ENCODE peak calls at places on chromosomes 13 and 19, in seven cellular contexts. Q is SJSA1; Z is Peyer's patch; W is adrenal gland; R is fibroblast of lung; O is tibial nerve; Y is CD8-positive, alpha-beta T cell. V is an unnamed sample. For H3K4me1, the result is how much of the 10 kb centered on the place peaks cover.

GRCh38 chr13:72931311-72931710 is 127.5 kb upstream of the KLF5 start:
- DNase-seq in R (no peak), W (no peak), Z (no peak), Y (no peak), O (no peak), Q (no peak), V (no peak)

GRCh38 chr13:42392706-42393572 is 121.0 kb downstream of the AKAP11 start:
- DNase-seq in Y (no peak), O (no peak), R (peak), Q (no peak), Z (no peak), W (no peak), V (no peak)

GRCh38 chr13:111632906-111633305 is 312.5 kb downstream of the TEX29 start:
- DNase-seq in R (no peak), W (no peak), Q (no peak), O (no peak), Y (no peak), Z (no peak), V (peak)

GRCh38 chr13:45337803-45338202 is 3.2 kb downstream of the TPT1 start:
- DNase-seq in Q (no peak), O (no peak), R (no peak), W (no peak), Z (no peak), Y (no peak), V (no peak)

GRCh38 chr19:42327381-42327780 is 1.9 kb downstream of the MEGF8 start:
- DNase-seq in Z (no peak), W (no peak), R (no peak), O (no peak), Y (no peak), Q (no peak), V (no peak)

GRCh38 chr19:41377977-41378707 is 1.8 kb downstream of the TMEM91 start:
- DNase-seq in Y (no peak), O (no peak), Z (no peak), Q (no peak), W (no peak), R (no peak), V (no peak)

GRCh38 chr19:4431808-4432674 is 25.6 kb downstream of the UBXN6 start:
- DNase-seq in Q (no peak), O (no peak), W (peak), Y (no peak), Z (peak), R (no peak), V (no peak)

GRCh38 chr13:68304287-68304893 is 1074.3 kb upstream of the PCDH9 start:
- DNase-seq in R (peak), W (no peak), Z (no peak), O (no peak), Q (no peak), Y (no peak), V (peak)

GRCh38 chr13:102141625-102142472 is 260.0 kb downstream of the FGF14 start:
- DNase-seq in Z (no peak), O (no peak), R (peak), W (no peak), Y (no peak), Q (no peak), V (no peak)

DNA sequence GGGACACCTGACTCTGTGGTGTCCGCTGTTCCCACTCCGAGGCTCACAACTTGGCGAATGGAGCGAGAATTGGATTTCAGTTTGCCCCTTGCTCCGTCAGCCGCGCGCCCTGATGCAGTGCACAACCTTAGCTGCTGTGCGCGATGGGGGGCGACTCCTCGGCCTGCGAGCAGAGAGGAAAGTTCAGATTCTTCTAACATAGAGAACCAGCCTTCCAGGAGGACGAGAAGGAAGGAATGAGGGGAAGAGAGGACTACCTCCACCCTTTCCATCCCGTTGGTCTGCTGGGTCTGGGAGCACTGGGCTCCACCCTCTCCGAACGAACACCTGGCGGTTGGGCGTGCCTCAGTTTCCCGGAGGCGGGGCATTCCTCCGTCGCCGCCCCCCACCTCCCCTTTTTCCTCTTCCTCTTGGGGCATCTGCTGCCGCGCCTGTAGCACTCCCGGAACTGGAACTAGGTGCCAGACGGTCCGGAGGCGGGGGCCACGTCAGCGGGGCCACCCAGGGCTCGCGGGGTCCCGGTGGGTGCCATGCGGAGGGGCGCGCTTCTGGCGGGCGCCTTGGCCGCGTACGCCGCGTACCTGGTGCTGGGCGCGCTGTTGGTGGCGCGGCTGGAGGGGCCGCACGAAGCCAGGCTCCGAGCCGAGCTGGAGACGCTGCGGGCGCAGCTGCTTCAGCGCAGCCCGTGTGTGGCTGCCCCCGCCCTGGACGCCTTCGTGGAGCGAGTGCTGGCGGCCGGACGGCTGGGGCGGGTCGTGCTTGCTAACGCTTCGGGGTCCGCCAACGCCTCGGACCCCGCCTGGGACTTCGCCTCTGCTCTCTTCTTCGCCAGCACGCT is at the start of gene KCNK6:
- DNase-seq in Q (peak), R (peak), Z (peak), Y (no peak), W (no peak), O (no peak), V (no peak)
- H3K4me1 ChIP-seq in Q (under half), R (under half), Z (under half), Y (under half), W (under half), O (under half), V (under half)

GRCh38 chr13:26342898-26343297 is 89.0 kb downstream of the CDK8 start:
- DNase-seq in Z (no peak), W (no peak), O (no peak), Q (no peak), R (no peak), Y (no peak), V (no peak)
- H3K27ac ChIP-seq in Z (no peak), W (no peak), O (no peak), Q (no peak), R (no peak), Y (no peak), V (no peak)

GRCh38 chr19:13817018-13817614 is 21.9 kb downstream of the ZSWIM4 start:
- DNase-seq in O (no peak), Z (no peak), W (no peak), Q (no peak), R (no peak), Y (no peak), V (peak)
- H3K4me3 ChIP-seq in O (no peak), Z (peak), W (no peak), Q (no peak), R (no peak), Y (no peak), V (peak)

GRCh38 chr19:19532806-19533701 is 4.3 kb downstream of the YJEFN3 start:
- DNase-seq in R (no peak), Q (no peak), Y (no peak), O (no peak), W (no peak), Z (no peak), V (no peak)

GRCh38 chr19:19535311-19536191 is 2.5 kb upstream of the CILP2 start:
- DNase-seq in Q (no peak), W (no peak), Y (no peak), O (no peak), R (no peak), Z (no peak), V (no peak)

GRCh38 chr19:19534556-19535265 is 3.4 kb upstream of the CILP2 start:
- DNase-seq in O (no peak), Z (no peak), W (no peak), Q (no peak), Y (no peak), R (no peak), V (no peak)

GRCh38 chr19:19531951-19532805 is 3.5 kb downstream of the YJEFN3 start:
- DNase-seq in R (peak), Y (peak), Z (peak), O (peak), Q (peak), W (peak), V (peak)

GRCh38 chr19:19533826-19534225 is 4.2 kb upstream of the CILP2 start:
- DNase-seq in W (no peak), Z (no peak), Q (no peak), Y (no peak), O (no peak), R (no peak), V (no peak)
- H3K4me1 ChIP-seq in W (under half), Z (under half), Q (under half), Y (under half), O (under half), R (under half), V (under half)

GRCh38 chr13:114097504-114097892 is 34.9 kb downstream of the RASA3 start:
- DNase-seq in O (no peak), Z (no peak), Q (no peak), W (no peak), R (no peak), Y (no peak), V (no peak)

GRCh38 chr13:114095486-114095885 is 36.9 kb downstream of the RASA3 start:
- DNase-seq in Z (no peak), Y (no peak), W (no peak), Q (no peak), O (peak), R (no peak), V (no peak)

GRCh38 chr13:114096031-114096485 is 36.4 kb downstream of the RASA3 start:
- DNase-seq in Y (no peak), O (peak), R (no peak), Q (peak), W (no peak), Z (no peak), V (no peak)

GRCh38 chr13:114097893-114098688 is 34.3 kb downstream of the RASA3 start:
- DNase-seq in O (peak), R (no peak), W (no peak), Y (no peak), Z (no peak), Q (no peak), V (no peak)

GRCh38 chr13:114096811-114097503 is 35.5 kb downstream of the RASA3 start:
- DNase-seq in W (no peak), R (no peak), Q (no peak), Y (no peak), Z (no peak), O (peak), V (no peak)
- H3K27ac ChIP-seq in W (no peak), R (peak), Q (no peak), Y (no peak), Z (no peak), O (no peak), V (no peak)

GRCh38 chr19:10586396-10586795 is 716 bp downstream of the AP1M2 start:
- DNase-seq in Z (no peak), O (no peak), Q (no peak), W (no peak), Y (no peak), R (no peak), V (no peak)

GRCh38 chr19:10577951-10578350 is 9.2 kb downstream of the AP1M2 start:
- DNase-seq in Q (no peak), Y (no peak), Z (no peak), W (no peak), O (no peak), R (no peak), V (no peak)

GRCh38 chr19:10583021-10583776 is 3.9 kb downstream of the AP1M2 start:
- DNase-seq in Z (no peak), Y (no peak), O (no peak), W (peak), R (no peak), Q (peak), V (no peak)

GRCh38 chr19:10575011-10575716 is 6.4 kb upstream of the CDKN2D start:
- DNase-seq in O (no peak), R (no peak), Y (no peak), W (no peak), Q (no peak), Z (no peak), V (no peak)

DNA sequence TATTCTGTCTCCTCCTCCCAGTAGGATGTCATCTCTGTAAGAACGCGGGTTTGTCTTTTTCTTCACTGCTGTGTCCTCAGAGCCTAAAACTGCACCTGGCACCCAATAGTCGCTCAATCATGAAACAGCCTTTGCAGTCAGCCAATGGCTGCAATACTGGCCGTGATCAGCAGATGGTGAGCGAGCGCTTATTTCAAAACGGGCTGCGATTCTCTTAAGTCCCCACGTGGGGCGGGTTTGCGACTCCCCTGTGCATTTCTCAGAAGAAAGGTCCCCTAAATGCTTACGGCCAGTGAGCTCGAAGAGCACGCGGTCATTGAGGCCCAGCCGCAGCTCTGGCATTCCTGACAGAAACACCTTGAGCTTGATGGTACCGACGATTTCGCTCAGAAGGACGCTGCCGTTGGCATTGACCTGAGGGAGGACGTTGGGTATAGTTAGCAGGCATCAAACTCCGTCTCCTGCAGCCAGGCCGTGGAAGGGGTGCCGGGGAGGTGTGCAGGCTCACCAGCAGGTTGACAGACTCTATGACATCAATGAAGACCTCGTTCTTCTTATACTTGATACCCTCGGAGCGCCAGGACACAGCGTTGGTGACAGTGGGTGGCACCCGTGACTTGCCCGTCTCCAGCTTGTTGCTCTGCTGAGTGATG is 6.0 kb downstream of the AP1M2 start:
- DNase-seq in Z (peak), Y (peak), R (peak), O (peak), Q (peak), W (peak), V (no peak)
- H3K4me3 ChIP-seq in Z (no peak), Y (no peak), R (no peak), O (no peak), Q (no peak), W (no peak), V (no peak)

DNA sequence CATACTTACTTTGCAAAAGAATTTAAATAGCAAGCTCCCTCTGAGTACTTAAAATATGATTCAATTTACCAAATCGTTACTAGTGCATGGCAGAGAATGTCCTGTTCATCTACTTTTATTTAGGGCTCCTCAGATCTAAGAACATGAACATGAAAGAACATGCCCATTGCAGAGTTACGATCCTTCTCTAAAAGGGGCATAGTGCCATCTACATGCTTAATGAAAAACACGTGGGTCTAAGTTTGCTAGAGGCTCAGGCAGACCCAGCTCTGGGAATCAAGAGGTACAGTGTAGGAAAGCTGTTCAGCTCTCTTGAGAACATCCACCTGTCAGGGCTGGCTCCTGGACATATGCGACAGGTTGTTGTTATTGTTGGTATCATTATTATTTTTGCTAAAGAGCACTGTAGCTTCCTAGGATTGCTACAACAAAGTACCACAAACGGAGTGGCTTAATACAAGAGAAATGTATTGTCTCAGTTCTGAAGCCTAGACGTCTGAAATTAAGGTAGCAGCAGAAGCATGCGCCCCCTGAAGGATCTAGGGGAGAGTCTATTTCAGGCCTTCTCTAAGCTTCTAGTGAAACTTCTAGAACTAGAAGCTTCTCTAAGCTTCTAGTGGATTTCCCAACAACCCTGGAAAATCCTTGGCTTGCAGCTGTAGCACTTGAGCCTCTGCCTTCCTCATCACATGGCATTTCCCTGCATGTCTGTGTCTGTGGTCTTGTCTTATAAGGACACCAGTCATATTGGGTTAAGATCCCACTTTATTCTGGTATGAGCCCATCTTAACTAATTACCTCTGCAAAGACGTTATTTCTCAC is 133.9 kb downstream of the DCT start:
- DNase-seq in Q (no peak), Z (no peak), W (no peak), Y (no peak), R (peak), O (no peak), V (no peak)
- H3K4me1 ChIP-seq in Q (under half), Z (under half), W (under half), Y (under half), R (under half), O (under half), V (under half)

GRCh38 chr19:460877-461609 is at the start of gene SHC2:
- DNase-seq in Y (no peak), W (no peak), Z (no peak), O (no peak), R (no peak), Q (no peak), V (no peak)
- H3K27ac ChIP-seq in Y (no peak), W (peak), Z (peak), O (peak), R (no peak), Q (no peak), V (no peak)